ENCODE peak calls at places on chromosomes 4 and X, in four cellular contexts. A is ovary, I is left ventricle myocardium inferior, Q is heart left ventricle. Y is an unnamed sample. For H3K4me1, the result is how much of the 10 kb centered on the place peaks cover.

GRCh38 chr4:97656034-97656720 is 487.1 kb downstream of the STPG2 start:
- DNase-seq in Q (no peak), I (no peak), A (no peak), Y (no peak)

GRCh38 chr4:118226611-118227010 is 126.2 kb downstream of the PRSS12 start:
- DNase-seq in Q (no peak), A (no peak), I (no peak), Y (no peak)

GRCh38 chr4:40581254-40582140 is 48.2 kb downstream of the RBM47 start:
- DNase-seq in Q (no peak), A (no peak), I (no peak), Y (no peak)

GRCh38 chr4:168796362-168797106 is 213.5 kb downstream of the CBR4 start:
- DNase-seq in I (no peak), A (no peak), Q (no peak), Y (no peak)

GRCh38 chr4:76733380-76733779 is 164.6 kb downstream of the SOWAHB start:
- DNase-seq in Q (no peak), I (no peak), A (no peak), Y (no peak)

GRCh38 chrX:2457289-2458133 is 43.3 kb downstream of the DHRSX start:
- DNase-seq in Q (no peak), I (no peak), A (no peak), Y (no peak)

GRCh38 chr4:40840255-40840984 is 90.7 kb downstream of the NSUN7 start:
- DNase-seq in A (no peak), Q (no peak), I (no peak), Y (no peak)

GRCh38 chr4:83658806-83659205 is 122.9 kb downstream of the GPAT3 start:
- DNase-seq in I (no peak), A (no peak), Q (no peak), Y (no peak)

GRCh38 chr4:98446499-98447375 is 185.6 kb downstream of the RAP1GDS1 start:
- DNase-seq in Q (no peak), A (no peak), I (no peak), Y (no peak)

GRCh38 chr4:105327222-105327621 is 146.6 kb downstream of the PPA2 start:
- DNase-seq in A (no peak), I (no peak), Q (no peak), Y (no peak)

GRCh38 chrX:74578137-74578536 is 36.3 kb downstream of the RLIM start:
- DNase-seq in Q (no peak), I (no peak), A (no peak), Y (no peak)

GRCh38 chrX:96464880-96465558 is 219.6 kb upstream of the DIAPH2 start:
- DNase-seq in A (no peak), I (no peak), Q (no peak), Y (no peak)

GRCh38 chr4:82896755-82897154 is 3.8 kb upstream of the THAP9 start:
- DNase-seq in Q (no peak), A (no peak), I (no peak), Y (no peak)

GRCh38 chr4:184762100-184762499 is 28.2 kb upstream of the CENPU start:
- DNase-seq in I (no peak), Q (no peak), A (no peak), Y (no peak)

GRCh38 chrX:109732319-109732779 is 708 bp downstream of the ACSL4 start:
- DNase-seq in I (no peak), Q (no peak), A (no peak), Y (no peak)

GRCh38 chrX:57596109-57596870 is 4.5 kb downstream of the ZXDB start:
- DNase-seq in Q (no peak), I (no peak), A (no peak), Y (no peak)

GRCh38 chrX:49172280-49172780 is 632 bp downstream of the PLP2 start:
- DNase-seq in I (peak), A (peak), Q (peak), Y (peak)

GRCh38 chr4:117134386-117134785 is 49.0 kb upstream of the TRAM1L1 start:
- DNase-seq in A (no peak), I (no peak), Q (no peak), Y (no peak)

GRCh38 chr4:88134536-88135361 is 23.7 kb downstream of the ABCG2 start:
- DNase-seq in I (no peak), Q (no peak), A (no peak), Y (no peak)

GRCh38 chr4:173426064-173426463 is 27.1 kb upstream of the SCRG1 start:
- DNase-seq in Q (no peak), I (no peak), A (no peak), Y (no peak)

GRCh38 chr4:163175971-163176958 is 9.6 kb upstream of the NAF1 start:
- DNase-seq in Q (no peak), A (no peak), I (no peak), Y (no peak)

GRCh38 chr4:1010522-1011021 is 854 bp upstream of the FGFRL1 start:
- DNase-seq in Q (peak), I (peak), A (peak), Y (peak)

GRCh38 chr4:156694413-156694812 is 277.2 kb downstream of the PDGFC start:
- DNase-seq in A (no peak), Q (no peak), I (no peak), Y (no peak)

GRCh38 chr4:52869196-52869595 is 7.1 kb downstream of the RASL11B start:
- DNase-seq in A (peak), Q (peak), I (peak), Y (peak)

GRCh38 chrX:17078031-17078730 is 131.7 kb downstream of the REPS2 start:
- DNase-seq in A (no peak), Q (peak), I (no peak), Y (no peak)

GRCh38 chr4:144411700-144412099 is 234.3 kb upstream of the HHIP start:
- DNase-seq in I (no peak), A (no peak), Q (no peak), Y (no peak)

GRCh38 chr4:152535236-152535902 is 523 bp downstream of the FBXW7 start:
- DNase-seq in I (peak), Q (no peak), A (peak), Y (no peak)

GRCh38 chrX:144586756-144587155 is 660.5 kb upstream of the SPANXN1 start:
- DNase-seq in Q (no peak), A (no peak), I (no peak), Y (no peak)

GRCh38 chr4:152265149-152265621 is 270.7 kb downstream of the FBXW7 start:
- DNase-seq in A (no peak), I (no peak), Q (no peak), Y (no peak)

GRCh38 chr4:182978152-182978827 is 61.1 kb upstream of the DCTD start:
- DNase-seq in I (no peak), Q (no peak), A (no peak), Y (no peak)

GRCh38 chr4:185541251-185541671 is 6.0 kb upstream of the PDLIM3 start:
- DNase-seq in Q (peak), I (peak), A (peak), Y (peak)

GRCh38 chr4:38531126-38531737 is 132.8 kb upstream of the KLF3 start:
- DNase-seq in Q (no peak), I (no peak), A (no peak), Y (no peak)

GRCh38 chr4:11824557-11824956 is 395.9 kb upstream of the HS3ST1 start:
- DNase-seq in I (no peak), Q (no peak), A (no peak), Y (no peak)

GRCh38 chr4:31518796-31519250 is 798.7 kb downstream of the PCDH7 start:
- DNase-seq in Q (no peak), A (no peak), I (no peak), Y (no peak)

GRCh38 chr4:10015140-10015753 is 6.0 kb downstream of the SLC2A9 start:
- DNase-seq in Q (no peak), I (peak), A (peak), Y (no peak)

GRCh38 chr4:102299708-102300107 is 45.6 kb downstream of the SLC39A8 start:
- DNase-seq in A (peak), I (peak), Q (peak), Y (no peak)

GRCh38 chrX:30713061-30713525 is 59.9 kb downstream of the GK start:
- DNase-seq in A (peak), I (peak), Q (peak), Y (no peak)

GRCh38 chr4:53183754-53184153 is 182.1 kb downstream of the SCFD2 start:
- DNase-seq in I (no peak), Q (no peak), A (no peak), Y (no peak)

GRCh38 chr4:74545488-74545887 is 100.6 kb downstream of the AREG start:
- DNase-seq in I (no peak), A (no peak), Q (no peak), Y (no peak)

DNA sequence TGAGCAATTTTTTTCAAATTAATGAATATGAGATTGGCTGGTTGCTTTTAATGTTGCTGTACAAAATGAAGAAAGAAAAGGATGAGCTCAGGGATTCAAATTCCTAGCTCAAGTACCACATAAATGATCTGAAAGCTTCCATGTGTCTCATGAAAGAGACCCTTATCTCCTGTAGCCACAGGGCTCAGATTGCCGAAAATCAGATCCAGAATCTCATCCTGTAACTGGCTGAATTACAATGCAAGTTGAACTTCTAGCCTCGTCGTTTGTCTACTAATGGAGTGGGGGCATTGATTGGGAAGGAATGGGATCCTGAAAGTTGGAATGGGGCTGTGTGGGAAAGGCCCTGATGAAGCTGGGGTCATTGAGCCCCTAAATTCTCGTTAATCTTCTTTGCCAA is 143.4 kb upstream of the ATP6AP2 start:
- DNase-seq in A (no peak), Q (no peak), I (no peak), Y (no peak)
- H3K4me1 ChIP-seq in A (under half), Q (under half), I (under half), Y (under half)

DNA sequence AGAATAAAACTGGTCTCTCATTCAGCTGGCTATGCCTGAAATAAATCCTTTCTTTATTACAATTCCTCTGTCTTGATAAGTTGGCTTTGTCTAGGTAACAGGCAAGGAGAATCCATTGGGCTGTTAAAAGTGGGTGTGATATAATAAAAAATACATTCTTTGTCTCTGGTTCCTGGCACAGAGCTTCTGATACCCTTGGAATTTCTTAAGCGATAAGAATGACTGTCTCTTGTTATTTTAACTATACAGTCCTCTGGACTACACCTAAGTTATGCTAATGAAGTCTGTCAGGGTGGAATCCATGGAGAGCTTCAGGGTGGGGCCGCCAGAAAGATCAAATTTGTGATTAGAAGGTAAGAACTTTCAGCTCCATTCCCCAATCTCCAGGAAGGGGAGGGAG is 44.5 kb upstream of the TNIP3 start:
- DNase-seq in A (no peak), I (no peak), Q (no peak), Y (no peak)
- H3K4me1 ChIP-seq in A (under half), I (under half), Q (under half), Y (under half)

GRCh38 chr4:16581117-16581516 is 317.3 kb downstream of the LDB2 start:
- DNase-seq in A (no peak), I (no peak), Q (no peak), Y (no peak)
- H3K4me1 ChIP-seq in A (under half), I (under half), Q (under half), Y (under half)

GRCh38 chrX:44470816-44471215 is 71.8 kb downstream of the FUNDC1 start:
- DNase-seq in I (no peak), A (no peak), Q (no peak), Y (no peak)
- H3K4me1 ChIP-seq in I (under half), A (under half), Q (under half), Y (under half)

GRCh38 chr4:57103051-57103450 is 7.1 kb downstream of the IGFBP7 start:
- DNase-seq in Q (peak), I (peak), A (no peak), Y (peak)

GRCh38 chr4:57104706-57105560 is 5.3 kb downstream of the IGFBP7 start:
- DNase-seq in I (no peak), Q (no peak), A (no peak), Y (no peak)

GRCh38 chr4:57100979-57101629 is 9.1 kb downstream of the IGFBP7 start:
- DNase-seq in I (no peak), Q (no peak), A (no peak), Y (no peak)

GRCh38 chr4:57099363-57099762 is 10.8 kb downstream of the IGFBP7 start:
- DNase-seq in Q (no peak), I (no peak), A (no peak), Y (no peak)

GRCh38 chr4:57102050-57102564 is 8.1 kb downstream of the IGFBP7 start:
- DNase-seq in Q (peak), A (peak), I (peak), Y (peak)
- H3K4me1 ChIP-seq in Q (half or more), A (under half), I (half or more), Y (half or more)

GRCh38 chr4:122083971-122084370 is 68.2 kb upstream of the BLTP1 start:
- DNase-seq in A (no peak), I (no peak), Q (no peak), Y (no peak)

GRCh38 chr4:122083356-122083755 is 68.8 kb upstream of the BLTP1 start:
- DNase-seq in I (no peak), Q (no peak), A (no peak), Y (no peak)

GRCh38 chr4:122091397-122091796 is 60.7 kb upstream of the BLTP1 start:
- DNase-seq in Q (no peak), A (no peak), I (no peak), Y (no peak)

GRCh38 chr4:122090989-122091388 is 61.1 kb upstream of the BLTP1 start:
- DNase-seq in I (no peak), Q (no peak), A (no peak), Y (no peak)

DNA sequence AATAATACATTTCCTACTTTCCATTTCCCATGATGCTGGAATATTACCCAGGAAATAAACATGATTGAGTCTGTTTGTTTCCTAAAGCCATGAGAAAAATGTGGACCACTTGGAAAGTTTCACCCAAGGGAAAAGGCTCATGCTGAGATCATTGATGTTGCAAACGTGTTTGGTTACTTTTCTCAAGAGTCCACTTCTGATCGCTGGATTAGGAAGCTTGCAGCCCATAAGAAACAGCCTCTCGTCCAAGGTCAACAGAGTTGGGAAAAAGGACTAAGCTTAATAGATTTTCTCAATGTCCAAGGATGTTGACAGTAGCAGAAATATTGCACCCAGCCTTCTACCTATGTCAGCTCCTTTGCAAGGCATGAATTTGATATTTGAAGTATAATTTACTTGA is 65.8 kb upstream of the BLTP1 start:
- DNase-seq in A (no peak), Q (peak), I (no peak), Y (no peak)
- H3K4me1 ChIP-seq in A (under half), Q (under half), I (under half), Y (under half)

DNA sequence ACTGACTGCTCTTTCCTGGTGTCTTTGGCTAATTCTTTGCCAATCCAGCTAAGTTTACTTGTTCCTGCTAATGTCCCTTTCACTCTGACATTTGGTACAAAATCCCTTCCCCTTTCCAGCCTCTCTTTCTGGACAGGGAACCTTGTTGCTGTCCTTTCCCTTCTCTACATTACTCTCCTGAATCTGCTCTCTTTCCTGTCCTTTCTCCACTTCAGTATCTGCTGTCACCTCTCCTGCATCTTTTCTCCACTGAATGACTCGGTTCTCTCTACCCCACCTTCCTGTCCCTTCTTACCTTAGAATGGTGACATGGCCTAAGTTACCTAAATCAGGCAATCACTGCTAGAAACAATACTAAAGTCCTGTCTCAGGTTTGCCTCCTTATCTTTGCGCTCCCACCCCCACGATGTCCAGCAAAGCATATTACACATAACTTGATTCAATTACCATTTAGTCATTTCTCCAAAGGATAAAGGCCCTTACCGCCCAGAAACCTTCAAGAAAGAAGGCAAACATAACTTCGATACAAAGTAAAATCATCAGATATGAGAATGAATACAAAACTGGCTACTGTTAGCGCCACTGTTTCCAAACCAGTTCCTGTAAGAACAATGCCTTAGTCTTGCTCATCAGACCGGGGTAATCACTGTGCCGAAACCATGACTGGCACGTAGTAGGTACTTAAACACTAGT is 887 bp downstream of the BOD1L1 start:
- DNase-seq in Q (no peak), I (no peak), A (no peak), Y (no peak)
- H3K4me1 ChIP-seq in Q (under half), I (half or more), A (under half), Y (under half)

GRCh38 chr4:108849611-108850406 is 87.0 kb upstream of the ETNPPL start:
- DNase-seq in Q (no peak), A (no peak), I (no peak), Y (no peak)
- H3K4me1 ChIP-seq in Q (under half), A (under half), I (under half), Y (under half)

DNA sequence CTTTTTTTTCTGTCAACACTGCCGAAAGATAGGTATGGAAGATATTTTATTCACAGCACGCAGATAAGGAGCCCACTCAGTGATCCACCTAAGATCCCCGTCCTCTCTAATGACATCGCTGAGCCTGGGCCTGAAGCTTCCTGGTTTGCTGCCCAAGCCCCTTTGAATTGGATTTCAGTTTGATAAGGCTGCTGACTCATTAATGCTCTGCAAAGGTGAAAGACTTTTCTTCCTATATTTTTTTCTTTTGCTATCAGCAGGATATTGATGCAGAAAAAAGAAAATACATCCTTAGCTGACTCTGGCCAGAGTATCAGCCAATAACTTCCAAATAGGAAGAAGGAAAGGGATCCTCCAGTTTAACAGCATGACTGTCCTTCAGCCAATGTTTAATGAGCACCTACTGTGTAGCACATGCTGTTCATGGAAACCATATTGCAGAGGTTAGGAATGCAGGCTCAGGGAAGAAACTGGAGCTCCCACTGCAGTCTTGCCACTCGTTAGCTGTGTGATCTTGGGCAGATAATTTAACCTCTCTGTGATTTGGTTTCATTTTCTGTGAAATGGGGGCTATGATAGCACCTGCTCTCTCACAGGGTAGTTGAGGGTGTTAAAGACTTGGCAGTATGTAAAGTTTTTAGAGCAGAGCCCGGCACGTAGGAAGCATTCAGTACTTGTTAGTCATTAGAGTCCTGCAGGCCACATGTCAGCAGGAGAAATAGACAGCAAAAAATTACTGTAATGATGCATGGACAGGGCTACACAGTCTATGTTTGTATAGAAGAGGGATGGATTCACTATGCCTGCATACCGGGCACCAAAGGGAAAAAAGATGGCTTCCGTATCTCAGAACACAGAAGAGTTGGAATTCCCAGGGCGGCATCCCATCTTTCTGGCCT is 39.3 kb downstream of the EVC start:
- DNase-seq in A (no peak), Q (no peak), I (no peak), Y (no peak)
- H3K4me1 ChIP-seq in A (under half), Q (under half), I (under half), Y (under half)

Y was measured in heart right ventricle.